ENCODE peak calls at places on chromosomes 7 and 10, in six cellular contexts. K is AG09319, I is Panc1, L is GM10248, D is nephron progenitor cell, G is BJ. T is an unnamed sample.

GRCh38 chr10:1504286-1504685 is 233.0 kb downstream of the ADARB2 start:
- DNase-seq in K (no peak), I (no peak), L (no peak), D (no peak), G (no peak), T (no peak)

GRCh38 chr10:58846856-58847255 is 329.6 kb upstream of the PHYHIPL start:
- DNase-seq in K (no peak), I (no peak), L (no peak), D (no peak), G (no peak), T (no peak)

GRCh38 chr10:99799613-99800012 is 17.2 kb downstream of the ABCC2 start:
- DNase-seq in K (no peak), I (no peak), L (no peak), D (no peak), G (no peak), T (no peak)

GRCh38 chr10:27153855-27154198 is 357 bp downstream of the YME1L1 start:
- DNase-seq in K (no peak), I (no peak), L (no peak), D (no peak), G (no peak), T (peak; percentile 44)

GRCh38 chr10:129467346-129468119 is 492 bp downstream of the MGMT start:
- DNase-seq in K (no peak), I (no peak), L (no peak), D (no peak), G (no peak), T (peak; percentile 26)

GRCh38 chr7:36617408-36617807 is 106.9 kb downstream of the AOAH start:
- DNase-seq in K (no peak), I (no peak), L (no peak), D (no peak), G (no peak), T (no peak)

GRCh38 chr7:122307228-122307619 is 2.7 kb upstream of the FEZF1 start:
- DNase-seq in K (no peak), I (no peak), L (no peak), D (peak; percentile 25), G (no peak), T (no peak)

GRCh38 chr7:110940756-110941155 is 150.2 kb upstream of the LRRN3 start:
- DNase-seq in K (no peak), I (no peak), L (no peak), D (no peak), G (no peak), T (no peak)

GRCh38 chr7:140570120-140570519 is 70.5 kb downstream of the DENND2A start:
- DNase-seq in K (no peak), I (no peak), L (no peak), D (no peak), G (no peak), T (no peak)

GRCh38 chr7:106915407-106915806 is 50.3 kb downstream of the PIK3CG start:
- DNase-seq in K (no peak), I (no peak), L (no peak), D (no peak), G (no peak), T (no peak)

GRCh38 chr10:103814104-103814503 is 41.3 kb downstream of the SH3PXD2A start:
- DNase-seq in K (no peak), I (no peak), L (no peak), D (no peak), G (no peak), T (no peak)

GRCh38 chr7:28389504-28390385 is 22.6 kb upstream of the CREB5 start:
- DNase-seq in K (peak; percentile 37), I (no peak), L (peak; percentile 22), D (peak; percentile 14), G (no peak), T (no peak)

GRCh38 chr10:114350751-114351150 is 53.6 kb downstream of the AFAP1L2 start:
- DNase-seq in K (no peak), I (no peak), L (no peak), D (peak; percentile 33), G (no peak), T (no peak)

GRCh38 chr7:43242628-43243255 is 130.3 kb downstream of the HECW1 start:
- DNase-seq in K (no peak), I (no peak), L (no peak), D (no peak), G (no peak), T (no peak)

GRCh38 chr7:55409474-55410225 is 44.5 kb downstream of the LANCL2 start:
- DNase-seq in K (no peak), I (no peak), L (no peak), D (no peak), G (no peak), T (no peak)

GRCh38 chr10:29804025-29804852 is 169.5 kb upstream of the SVIL start:
- DNase-seq in K (peak; percentile 42), I (peak; percentile 93), L (no peak), D (no peak), G (peak; percentile 45), T (no peak)

GRCh38 chr7:117756586-117756985 is 116.7 kb downstream of the CTTNBP2 start:
- DNase-seq in K (no peak), I (no peak), L (no peak), D (no peak), G (no peak), T (no peak)

GRCh38 chr7:43108255-43109011 is 4.0 kb upstream of the HECW1 start:
- DNase-seq in K (no peak), I (peak; percentile 47), L (peak; percentile 60), D (peak; percentile 87), G (no peak), T (peak; percentile 72)

GRCh38 chr7:43572516-43573049 is 10.3 kb upstream of the STK17A start:
- DNase-seq in K (peak; percentile 98), I (peak; percentile 77), L (no peak), D (no peak), G (peak; percentile 99), T (no peak)

GRCh38 chr7:82726038-82726800 is 282.6 kb upstream of the CACNA2D1 start:
- DNase-seq in K (no peak), I (no peak), L (no peak), D (no peak), G (no peak), T (no peak)

GRCh38 chr10:114714281-114714741 is 56.2 kb upstream of the ABLIM1 start:
- DNase-seq in K (peak; percentile 49), I (peak; percentile 93), L (no peak), D (no peak), G (peak; percentile 37), T (peak; percentile 9)

GRCh38 chr7:146131701-146132100 is 15.1 kb downstream of the CNTNAP2 start:
- DNase-seq in K (no peak), I (no peak), L (no peak), D (no peak), G (no peak), T (no peak)

GRCh38 chr7:97845622-97846203 is 26.5 kb downstream of the ASNS start:
- DNase-seq in K (no peak), I (peak; percentile 25), L (no peak), D (no peak), G (no peak), T (no peak)

GRCh38 chr7:151757274-151757673 is 119.6 kb downstream of the PRKAG2 start:
- DNase-seq in K (no peak), I (no peak), L (no peak), D (no peak), G (peak; percentile 59), T (no peak)

GRCh38 chr10:81082621-81083376 is 545.1 kb downstream of the SH2D4B start:
- DNase-seq in K (no peak), I (no peak), L (no peak), D (no peak), G (no peak), T (no peak)

DNA sequence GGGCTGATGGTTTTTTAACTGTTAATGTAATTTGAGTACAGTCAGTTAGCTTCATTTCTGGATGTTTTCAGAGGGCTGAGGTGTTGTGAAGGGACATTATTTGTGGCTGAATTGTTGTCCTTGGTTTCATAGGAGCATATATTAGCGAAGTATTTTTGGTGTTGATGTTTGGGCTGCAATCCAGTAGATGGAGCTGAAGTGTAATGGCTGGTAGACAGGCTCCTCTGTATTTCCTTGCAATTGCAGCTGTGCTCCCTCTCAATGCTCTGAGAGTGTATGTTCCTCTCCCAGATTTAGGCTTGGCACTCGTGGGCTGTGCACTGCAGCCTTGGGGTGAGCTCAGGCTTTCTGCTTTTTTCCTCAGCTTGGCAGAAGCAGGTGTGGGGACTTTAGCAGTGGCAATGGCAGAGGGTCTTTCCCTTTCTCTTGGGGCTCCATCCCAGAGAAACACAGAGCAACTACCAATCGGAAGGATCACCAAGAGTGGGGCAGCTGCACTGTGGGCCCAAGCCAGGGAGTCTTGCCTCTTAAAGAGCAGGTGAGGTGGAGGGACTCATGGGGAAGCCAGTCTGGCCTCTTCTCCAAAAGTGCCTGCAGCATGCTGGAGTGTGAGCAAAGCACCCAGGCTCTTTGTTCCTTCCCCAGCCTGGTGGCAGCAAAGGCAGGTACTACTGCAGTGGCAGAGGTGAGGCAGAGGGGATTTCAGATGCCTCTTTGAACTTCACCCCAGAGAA is 544.4 kb downstream of the SH2D4B start:
- DNase-seq in K (no peak), I (peak; percentile 10), L (peak; percentile 16), D (no peak), G (no peak), T (no peak)
- TF ChIP-seq CTCF in K (no peak), I (peak; percentile 37), L (peak; percentile 32), D (peak; percentile 12), G (no peak), T (no peak)

GRCh38 chr7:130221746-130222145 is 14.1 kb downstream of the SSMEM1 start:
- DNase-seq in K (no peak), I (no peak), L (no peak), D (no peak), G (no peak), T (no peak)
- TF ChIP-seq CTCF in K (no peak), I (no peak), L (no peak), D (no peak), G (no peak), T (no peak)

DNA sequence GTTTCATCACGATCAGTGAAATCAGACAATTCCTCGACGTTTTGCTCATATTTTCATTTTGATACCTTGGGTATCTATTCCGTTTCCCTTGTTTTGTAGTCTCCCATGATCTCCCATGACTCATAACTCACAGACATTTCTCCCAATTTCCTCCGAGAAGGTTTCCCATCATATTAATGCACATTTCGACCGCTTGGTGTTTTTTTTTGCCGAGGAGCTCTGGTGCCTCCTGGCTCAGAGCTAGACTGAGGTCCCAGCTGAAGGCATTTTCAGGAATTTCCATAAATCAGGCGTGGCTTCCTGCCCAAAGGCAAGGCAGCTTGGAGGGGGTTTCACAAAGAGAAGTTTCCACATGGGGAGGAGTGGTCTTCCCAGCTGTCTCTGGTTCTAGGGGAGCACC is 148.2 kb upstream of the TNS3 start:
- DNase-seq in K (no peak), I (no peak), L (no peak), D (no peak), G (no peak), T (no peak)
- TF ChIP-seq CTCF in K (no peak), I (no peak), L (no peak), D (no peak), G (no peak), T (no peak)

GRCh38 chr10:89373916-89374711 is 3.7 kb upstream of the IFIT1B start:
- DNase-seq in K (peak; percentile 95), I (peak; percentile 78), L (no peak), D (no peak), G (peak; percentile 92), T (peak; percentile 89)

GRCh38 chr10:89371987-89372386 is 5.9 kb upstream of the IFIT1B start:
- DNase-seq in K (no peak), I (no peak), L (no peak), D (no peak), G (no peak), T (no peak)

GRCh38 chr10:89364533-89364932 is 13.3 kb upstream of the IFIT1B start:
- DNase-seq in K (no peak), I (no peak), L (no peak), D (no peak), G (no peak), T (no peak)

GRCh38 chr10:89367529-89367928 is 10.3 kb upstream of the IFIT1B start:
- DNase-seq in K (no peak), I (no peak), L (peak; percentile 59), D (no peak), G (no peak), T (no peak)

GRCh38 chr10:89369142-89370105 is 8.4 kb upstream of the IFIT1B start:
- DNase-seq in K (no peak), I (no peak), L (peak; percentile 46), D (no peak), G (no peak), T (no peak)
- TF ChIP-seq CTCF in K (peak; percentile 71), I (peak; percentile 78), L (peak; percentile 70), D (peak; percentile 31), G (peak; percentile 58), T (peak; percentile 62)

T was measured in dorsolateral prefrontal cortex.